ENCODE peak calls at places on chromosomes 7 and 10, in five cellular contexts. B is GM12878, V is K562, C is HepG2, J is H1. D is an unnamed sample.

GRCh38 chr7:113100091-113100723 is 13.6 kb upstream of the GPR85 start:
- DNase-seq in B (no peak), V (peak), C (no peak), J (no peak), D (no peak)

GRCh38 chr10:11097686-11098085 is 80.0 kb downstream of the CELF2 start:
- DNase-seq in B (peak), V (no peak), C (no peak), J (no peak), D (no peak)

GRCh38 chr7:132907380-132907940 is 174.4 kb downstream of the CHCHD3 start:
- DNase-seq in B (no peak), V (no peak), C (no peak), J (no peak), D (no peak)

GRCh38 chr10:118841881-118842605 is 87.3 kb upstream of the CACUL1 start:
- DNase-seq in B (no peak), V (no peak), C (no peak), J (no peak), D (no peak)

GRCh38 chr7:121369462-121369861 is 26.6 kb downstream of the FAM3C start:
- DNase-seq in B (peak), V (no peak), C (peak), J (no peak), D (peak)

GRCh38 chr10:120593693-120594092 is 136.7 kb downstream of the PLPP4 start:
- DNase-seq in B (no peak), V (no peak), C (no peak), J (no peak), D (no peak)

GRCh38 chr7:44712012-44712411 is 36.6 kb upstream of the ZMIZ2 start:
- DNase-seq in B (no peak), V (peak), C (peak), J (no peak), D (no peak)

GRCh38 chr7:158187055-158187770 is 400.4 kb downstream of the PTPRN2 start:
- DNase-seq in B (no peak), V (no peak), C (no peak), J (no peak), D (no peak)

GRCh38 chr7:70410134-70410750 is 721.7 kb upstream of the GALNT17 start:
- DNase-seq in B (no peak), V (no peak), C (no peak), J (no peak), D (no peak)

GRCh38 chr10:103584216-103585010 is 90.9 kb downstream of the NEURL1 start:
- DNase-seq in B (no peak), V (no peak), C (no peak), J (no peak), D (no peak)

GRCh38 chr7:149248777-149249176 is 9.3 kb downstream of the ZNF212 start:
- DNase-seq in B (no peak), V (no peak), C (no peak), J (no peak), D (no peak)

GRCh38 chr10:11245510-11245909 is 227.8 kb downstream of the CELF2 start:
- DNase-seq in B (peak), V (peak), C (no peak), J (no peak), D (no peak)

GRCh38 chr10:127649642-127650041 is 87.3 kb upstream of the FOXI2 start:
- DNase-seq in B (no peak), V (peak), C (peak), J (peak), D (no peak)

GRCh38 chr7:64557601-64558322 is 5.1 kb downstream of the ZNF680 start:
- DNase-seq in B (no peak), V (no peak), C (no peak), J (no peak), D (no peak)

GRCh38 chr10:71067098-71067760 is 145.1 kb upstream of the UNC5B start:
- DNase-seq in B (no peak), V (no peak), C (no peak), J (no peak), D (no peak)

GRCh38 chr7:14871880-14872279 is 30.7 kb downstream of the DGKB start:
- DNase-seq in B (no peak), V (no peak), C (no peak), J (no peak), D (no peak)

GRCh38 chr7:39921505-39922250 is 28.4 kb upstream of the CDK13 start:
- DNase-seq in B (no peak), V (peak), C (no peak), J (no peak), D (no peak)

GRCh38 chr7:75915416-75916156 is 631 bp downstream of the POR start:
- DNase-seq in B (no peak), V (peak), C (peak), J (no peak), D (no peak)

GRCh38 chr7:142611566-142612250 is 137.6 kb upstream of the PRSS1 start:
- DNase-seq in B (no peak), V (no peak), C (no peak), J (no peak), D (no peak)

GRCh38 chr7:121510302-121510701 is 114.2 kb upstream of the FAM3C start:
- DNase-seq in B (no peak), V (peak), C (no peak), J (no peak), D (no peak)

GRCh38 chr10:115167716-115168115 is 74.6 kb downstream of the ATRNL1 start:
- DNase-seq in B (no peak), V (no peak), C (no peak), J (no peak), D (no peak)

GRCh38 chr10:104330168-104331117 is 7.8 kb downstream of the ITPRIP start:
- DNase-seq in B (no peak), V (no peak), C (peak), J (no peak), D (peak)

GRCh38 chr7:134364619-134365037 is 47.9 kb upstream of the SLC35B4 start:
- DNase-seq in B (no peak), V (no peak), C (peak), J (no peak), D (peak)

GRCh38 chr7:150941983-150942590 is 36.0 kb downstream of the KCNH2 start:
- DNase-seq in B (no peak), V (no peak), C (no peak), J (no peak), D (no peak)

GRCh38 chr7:46247622-46248181 is 326.6 kb upstream of the IGFBP3 start:
- DNase-seq in B (no peak), V (no peak), C (no peak), J (no peak), D (no peak)

GRCh38 chr7:70920886-70921285 is 211.1 kb upstream of the GALNT17 start:
- DNase-seq in B (no peak), V (no peak), C (no peak), J (no peak), D (no peak)

GRCh38 chr7:72754312-72754711 is 73.7 kb downstream of the TYW1B start:
- DNase-seq in B (no peak), V (no peak), C (peak), J (no peak), D (no peak)

GRCh38 chr10:67306588-67307205 is 380.9 kb downstream of the LRRTM3 start:
- DNase-seq in B (no peak), V (peak), C (peak), J (no peak), D (peak)

GRCh38 chr7:44052771-44053365 is 8.4 kb downstream of the DBNL start:
- DNase-seq in B (no peak), V (no peak), C (no peak), J (no peak), D (no peak)

GRCh38 chr10:71774916-71775702 is 1.8 kb upstream of the VSIR start:
- DNase-seq in B (no peak), V (no peak), C (no peak), J (no peak), D (no peak)

GRCh38 chr10:105952153-105952552 is 1212.4 kb downstream of the SORCS1 start:
- DNase-seq in B (peak), V (no peak), C (no peak), J (peak), D (no peak)

GRCh38 chr7:128137096-128137655 is 103.9 kb upstream of the LEP start:
- DNase-seq in B (no peak), V (no peak), C (peak), J (no peak), D (no peak)
- TF ChIP-seq CHD2 in B (no peak), V (no peak), C (no peak), J (no peak), D (no peak)

GRCh38 chr10:81026597-81026996 is 488.9 kb downstream of the SH2D4B start:
- DNase-seq in B (no peak), V (no peak), C (no peak), J (no peak), D (no peak)
- TF ChIP-seq HDAC2 in B (no peak), V (no peak), C (no peak), J (no peak), D (no peak)

DNA sequence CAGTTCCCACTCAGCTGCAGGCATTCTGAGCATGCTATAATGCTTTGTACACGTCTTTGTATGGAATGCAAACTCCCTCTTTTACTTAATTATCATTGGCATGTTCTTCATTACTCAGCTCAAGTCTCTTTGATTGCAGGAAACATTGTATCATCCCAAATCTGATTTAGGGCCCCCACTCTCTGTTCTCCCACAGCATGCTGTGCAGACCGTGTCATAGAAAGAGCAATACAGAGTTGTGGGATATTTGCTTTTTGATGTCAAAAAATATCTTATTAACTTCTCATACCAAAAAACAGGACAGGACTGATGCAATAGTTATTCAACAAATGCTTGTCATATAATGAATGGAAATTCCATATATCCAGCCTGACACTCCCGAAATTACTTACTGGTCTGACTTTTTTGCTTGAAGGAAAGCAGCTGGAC is 1081.5 kb upstream of the C7orf33 start:
- DNase-seq in B (no peak), V (no peak), C (no peak), J (no peak), D (peak)
- TF ChIP-seq CHD2 in B (no peak), V (no peak), C (no peak), J (no peak), D (no peak)

GRCh38 chr7:66099551-66100407 is 14.9 kb upstream of the CRCP start:
- DNase-seq in B (no peak), V (peak), C (no peak), J (peak), D (peak)
- TF ChIP-seq HDAC2 in B (no peak), V (peak), C (no peak), J (peak), D (peak)